ENCODE peak calls at places on chromosomes 3 and 15, in seven cellular contexts. E, A, X, J, O, Y and W are unnamed samples. For H3K4me1, the result is how much of the 10 kb centered on the place peaks cover.

GRCh38 chr3:129481783-129482332 is 41.8 kb downstream of the IFT122 start:
- DNase-seq in E (no peak), J (peak), Y (peak), X (peak), A (peak), O (peak), W (peak)

GRCh38 chr3:66115858-66116654 is 77.3 kb upstream of the MAGI1 start:
- DNase-seq in X (no peak), Y (no peak), J (peak), A (no peak), E (no peak), O (peak), W (peak)

GRCh38 chr3:45939341-45939771 is 3.9 kb upstream of the CXCR6 start:
- DNase-seq in E (no peak), Y (no peak), J (no peak), X (no peak), O (no peak), A (no peak), W (no peak)

GRCh38 chr3:46863261-46863782 is at the start of gene MYL3:
- DNase-seq in O (peak), X (no peak), A (peak), Y (peak), E (no peak), J (peak), W (peak)

GRCh38 chr15:67945951-67946700 is 106.3 kb upstream of the RNU6-1 start:
- DNase-seq in J (no peak), A (no peak), X (no peak), O (no peak), Y (peak), E (no peak), W (no peak)

GRCh38 chr15:74399511-74400312 is 32.3 kb upstream of the CYP11A1 start:
- DNase-seq in O (no peak), X (no peak), E (no peak), A (no peak), Y (no peak), J (no peak), W (no peak)

GRCh38 chr3:134796313-134797079 is 1.4 kb downstream of the EPHB1 start:
- DNase-seq in Y (no peak), X (no peak), J (peak), E (no peak), O (no peak), A (no peak), W (no peak)

GRCh38 chr15:47066386-47066785 is 650.9 kb upstream of the SEMA6D start:
- DNase-seq in X (no peak), E (no peak), Y (peak), J (no peak), A (no peak), O (no peak), W (no peak)

GRCh38 chr3:73498764-73499622 is 125.7 kb downstream of the PDZRN3 start:
- DNase-seq in O (peak), X (no peak), A (no peak), E (no peak), Y (no peak), J (no peak), W (no peak)

GRCh38 chr3:144084929-144085328 is 113.3 kb downstream of the DIPK2A start:
- DNase-seq in X (no peak), J (no peak), A (no peak), Y (no peak), E (no peak), O (no peak), W (no peak)

GRCh38 chr3:108180214-108180613 is 42.0 kb downstream of the IFT57 start:
- DNase-seq in J (no peak), X (no peak), Y (no peak), E (no peak), A (no peak), O (no peak), W (no peak)

GRCh38 chr15:34182942-34183341 is 27.0 kb downstream of the KATNBL1 start:
- DNase-seq in A (no peak), O (no peak), J (no peak), E (no peak), X (no peak), Y (no peak), W (no peak)

GRCh38 chr3:9933561-9934234 is at the start of gene CRELD1:
- DNase-seq in J (peak), Y (peak), O (peak), E (peak), X (peak), A (peak), W (peak)

GRCh38 chr3:165211749-165212148 is 15.6 kb upstream of the SLITRK3 start:
- DNase-seq in E (no peak), Y (no peak), O (no peak), J (no peak), A (no peak), X (no peak), W (no peak)

GRCh38 chr3:157375342-157375986 is 61.2 kb upstream of the PTX3 start:
- DNase-seq in J (no peak), A (no peak), E (no peak), Y (no peak), X (no peak), O (no peak), W (no peak)

GRCh38 chr3:136380530-136380929 is 130.4 kb downstream of the PCCB start:
- DNase-seq in A (no peak), O (no peak), X (no peak), J (no peak), E (no peak), Y (no peak), W (no peak)

GRCh38 chr15:37995461-37996347 is 61.3 kb downstream of the TMCO5A start:
- DNase-seq in O (no peak), E (no peak), X (no peak), Y (no peak), A (no peak), J (no peak), W (no peak)

GRCh38 chr3:71226565-71227281 is 356.8 kb downstream of the FOXP1 start:
- DNase-seq in A (no peak), E (no peak), O (peak), Y (peak), X (peak), J (no peak), W (peak)

GRCh38 chr3:149879872-149880271 is 66.9 kb downstream of the RNF13 start:
- DNase-seq in O (peak), J (peak), A (peak), X (no peak), Y (no peak), E (peak), W (peak)

GRCh38 chr3:138263104-138263503 is 66.5 kb downstream of the NME9 start:
- DNase-seq in X (no peak), J (no peak), Y (no peak), A (no peak), O (no peak), E (no peak), W (no peak)

GRCh38 chr3:159764211-159765024 is 224.2 kb upstream of the IL12A start:
- DNase-seq in X (no peak), E (peak), J (peak), Y (no peak), A (peak), O (peak), W (no peak)

GRCh38 chr3:5198986-5199731 is 11.7 kb downstream of the EDEM1 start:
- DNase-seq in A (no peak), O (no peak), X (no peak), Y (no peak), J (no peak), E (no peak), W (no peak)

GRCh38 chr3:157130138-157130880 is 29.6 kb downstream of the CCNL1 start:
- DNase-seq in E (peak), A (peak), Y (peak), J (peak), X (peak), O (peak), W (peak)

GRCh38 chr15:55823191-55823670 is 80.3 kb upstream of the PRTG start:
- DNase-seq in Y (no peak), O (no peak), X (no peak), A (no peak), E (no peak), J (no peak), W (no peak)

GRCh38 chr15:69543681-69544080 is 91.1 kb downstream of the RPLP1 start:
- DNase-seq in O (no peak), X (no peak), Y (no peak), A (no peak), E (no peak), J (no peak), W (no peak)

GRCh38 chr3:195394700-195395099 is 48.1 kb downstream of the ACAP2 start:
- DNase-seq in J (no peak), A (no peak), Y (no peak), X (no peak), E (no peak), O (no peak), W (no peak)

GRCh38 chr15:47331796-47332480 is 385.4 kb upstream of the SEMA6D start:
- DNase-seq in Y (no peak), A (no peak), X (no peak), O (no peak), J (no peak), E (no peak), W (peak)

GRCh38 chr15:65110676-65111292 is 4.2 kb downstream of the UBAP1L start:
- DNase-seq in A (no peak), X (no peak), O (no peak), J (no peak), Y (no peak), E (no peak), W (no peak)

GRCh38 chr3:109927161-109927560 is 589.8 kb upstream of the DPPA4 start:
- DNase-seq in A (no peak), J (no peak), O (no peak), E (no peak), Y (no peak), X (no peak), W (no peak)
- H3K27ac ChIP-seq in A (no peak), J (no peak), O (no peak), E (no peak), Y (no peak), X (no peak), W (no peak)

GRCh38 chr15:84599906-84600305 is 903 bp upstream of the ZSCAN2 start:
- DNase-seq in O (no peak), X (no peak), E (no peak), J (peak), Y (no peak), A (no peak), W (no peak)
- H3K4me1 ChIP-seq in O (under half), X (under half), E (under half), J (under half), Y (under half), A (under half), W (under half)

DNA sequence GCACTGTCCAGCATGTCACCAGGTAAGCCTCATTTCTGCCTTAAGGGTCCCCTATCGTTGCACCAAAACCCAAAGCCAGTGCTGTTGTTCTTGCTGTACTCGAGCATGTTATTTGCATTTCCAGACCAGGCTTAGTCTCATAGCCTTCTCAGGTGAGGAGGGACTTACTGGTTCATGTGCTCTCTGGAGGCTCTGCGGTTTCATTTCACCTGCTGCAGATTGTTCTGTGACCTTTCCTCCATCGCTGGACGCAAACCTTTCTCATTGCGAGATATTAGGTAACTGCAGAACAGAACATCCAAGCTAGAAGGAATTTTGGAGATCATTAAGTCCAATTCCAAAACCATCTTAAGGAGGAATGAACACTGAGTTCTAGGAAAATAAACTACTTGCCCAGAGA is 187.3 kb upstream of the BCL6 start:
- DNase-seq in O (no peak), Y (no peak), A (no peak), E (no peak), X (no peak), J (no peak), W (peak)
- H3K27ac ChIP-seq in O (no peak), Y (no peak), A (no peak), E (no peak), X (no peak), J (no peak), W (peak)

DNA sequence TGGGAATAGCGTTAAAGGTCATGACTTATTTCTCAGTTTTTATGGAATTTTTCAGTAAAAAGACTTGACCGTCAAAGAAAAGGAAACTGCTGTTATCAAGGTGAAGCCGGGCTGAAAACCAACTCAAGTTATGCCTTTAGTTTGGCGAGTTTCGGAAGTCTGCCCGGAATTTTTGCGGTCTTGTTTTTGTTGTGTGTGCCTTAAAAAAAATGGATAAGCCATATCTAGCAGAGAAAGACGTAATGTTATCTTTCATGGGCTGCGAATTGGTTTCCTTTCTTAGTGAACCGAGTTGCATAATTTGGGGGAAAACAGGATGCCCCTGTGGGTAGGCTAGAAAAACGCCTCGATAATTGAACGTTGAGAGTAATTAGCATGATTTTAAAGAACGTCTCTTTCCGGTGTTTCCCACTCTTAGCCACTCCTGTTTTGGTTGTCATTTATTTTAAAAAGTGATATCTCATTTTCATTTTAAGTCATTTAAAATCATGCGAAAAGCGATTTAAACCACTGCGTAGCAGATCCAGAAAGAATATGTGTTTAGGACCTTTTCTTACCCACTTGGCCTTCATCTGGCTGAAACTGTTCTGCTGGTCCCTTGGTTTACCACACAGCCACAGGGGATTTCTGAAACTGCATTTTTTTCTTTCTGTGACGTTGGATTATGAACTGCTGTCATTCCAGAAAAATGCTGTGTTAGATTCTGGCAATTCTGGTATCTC is 1.2 kb downstream of the NFKBIZ start:
- DNase-seq in Y (peak), O (no peak), X (peak), A (no peak), E (no peak), J (no peak), W (no peak)
- H3K4me1 ChIP-seq in Y (under half), O (half or more), X (under half), A (under half), E (under half), J (under half), W (under half)

GRCh38 chr15:63502843-63503738 is 1.3 kb upstream of the USP3 start:
- DNase-seq in J (peak), O (peak), X (peak), E (peak), A (peak), Y (peak), W (peak)
- H3K27ac ChIP-seq in J (peak), O (peak), X (peak), E (peak), A (peak), Y (peak), W (peak)